ENCODE peak calls at places on chromosomes 5 and 9, in five cellular contexts. U is neuronal stem cell, K is H9, V is H1, J is mesenchymal stem cell. B is an unnamed sample.
A peak's percentile ranks its signal among the peaks of the same experiment; 100 is the strongest.

GRCh38 chr9:112544477-112544876 is 57.9 kb downstream of the KIAA1958 start:
- DNase-seq in U (no peak), K (no peak), V (no peak), J (peak; percentile 66), B (no peak)

GRCh38 chr9:98860871-98861293 is 53.4 kb downstream of the GALNT12 start:
- DNase-seq in U (peak; percentile 18), K (no peak), V (no peak), J (peak; percentile 88), B (peak; percentile 28)

GRCh38 chr5:159826351-159827222 is 89.7 kb upstream of the ADRA1B start:
- DNase-seq in U (no peak), K (peak; percentile 40), V (no peak), J (peak; percentile 78), B (no peak)

GRCh38 chr5:10666531-10667305 is 94.3 kb downstream of the DAP start:
- DNase-seq in U (no peak), K (no peak), V (no peak), J (no peak), B (no peak)

GRCh38 chr9:115211413-115212204 is 93.7 kb upstream of the TNC start:
- DNase-seq in U (no peak), K (no peak), V (no peak), J (peak; percentile 76), B (no peak)

GRCh38 chr5:144328505-144328904 is 157.8 kb downstream of the KCTD16 start:
- DNase-seq in U (no peak), K (no peak), V (no peak), J (no peak), B (no peak)

GRCh38 chr5:122849746-122850145 is 4.3 kb downstream of the SNX24 start:
- DNase-seq in U (no peak), K (no peak), V (no peak), J (no peak), B (peak; percentile 79)

GRCh38 chr5:66864240-66864884 is 268.2 kb downstream of the MAST4 start:
- DNase-seq in U (no peak), K (no peak), V (no peak), J (peak; percentile 22), B (peak; percentile 73)

GRCh38 chr9:115575147-115575546 is 457.2 kb upstream of the TNC start:
- DNase-seq in U (no peak), K (no peak), V (no peak), J (no peak), B (no peak)

GRCh38 chr5:124824637-124825158 is 78.3 kb upstream of the ZNF608 start:
- DNase-seq in U (no peak), K (no peak), V (no peak), J (peak; percentile 73), B (peak; percentile 15)

GRCh38 chr9:129235931-129236331 is 57.9 kb upstream of the IER5L start:
- DNase-seq in U (no peak), K (no peak), V (no peak), J (no peak), B (no peak)

GRCh38 chr9:71223953-71224538 is 102.6 kb upstream of the TRPM3 start:
- DNase-seq in U (no peak), K (peak; percentile 36), V (no peak), J (no peak), B (no peak)

GRCh38 chr5:176387384-176387925 is 943 bp downstream of the NOP16 start:
- DNase-seq in U (no peak), K (no peak), V (no peak), J (peak; percentile 18), B (no peak)

GRCh38 chr5:178314961-178315820 is 82.6 kb upstream of the PHYKPL start:
- DNase-seq in U (no peak), K (no peak), V (no peak), J (no peak), B (no peak)

GRCh38 chr5:141420855-141421488 is at the start of gene PCDHGA11:
- DNase-seq in U (no peak), K (peak; percentile 74), V (no peak), J (peak; percentile 14), B (peak; percentile 55)

GRCh38 chr5:43041669-43042175 is 1.6 kb upstream of the ANXA2R start:
- DNase-seq in U (no peak), K (no peak), V (no peak), J (peak; percentile 95), B (peak; percentile 80)

GRCh38 chr9:37903581-37903830 is 421 bp downstream of the SLC25A51 start:
- DNase-seq in U (peak; percentile 23), K (peak; percentile 50), V (no peak), J (peak; percentile 59), B (no peak)

GRCh38 chr9:35162605-35163315 is 951 bp downstream of the UNC13B start:
- DNase-seq in U (peak; percentile 0), K (no peak), V (no peak), J (peak; percentile 13), B (no peak)

GRCh38 chr9:14358523-14358922 is 44.6 kb upstream of the NFIB start:
- DNase-seq in U (no peak), K (no peak), V (no peak), J (peak; percentile 47), B (no peak)

GRCh38 chr5:147507480-147508126 is 2.3 kb downstream of the DPYSL3 start:
- DNase-seq in U (no peak), K (no peak), V (no peak), J (peak; percentile 63), B (no peak)

GRCh38 chr9:13750061-13750460 is 470.6 kb upstream of the MPDZ start:
- DNase-seq in U (no peak), K (no peak), V (no peak), J (peak; percentile 3), B (no peak)

GRCh38 chr9:79858509-79858908 is 286.7 kb downstream of the TLE4 start:
- DNase-seq in U (no peak), K (no peak), V (no peak), J (peak; percentile 11), B (peak; percentile 15)

GRCh38 chr9:13728121-13728520 is 448.6 kb upstream of the MPDZ start:
- DNase-seq in U (no peak), K (no peak), V (no peak), J (no peak), B (no peak)

GRCh38 chr9:137788561-137789294 is 88.9 kb upstream of the CACNA1B start:
- DNase-seq in U (no peak), K (peak; percentile 53), V (no peak), J (no peak), B (no peak)

GRCh38 chr5:120464627-120465280 is 654 bp downstream of the PRR16 start:
- DNase-seq in U (peak; percentile 37), K (peak; percentile 60), V (no peak), J (peak; percentile 74), B (no peak)

GRCh38 chr9:135296783-135297715 is 182.5 kb upstream of the PPP1R26 start:
- DNase-seq in U (no peak), K (peak; percentile 26), V (no peak), J (no peak), B (no peak)

GRCh38 chr5:158074992-158075769 is 216.2 kb upstream of the CLINT1 start:
- DNase-seq in U (peak; percentile 57), K (peak; percentile 68), V (peak; percentile 17), J (peak; percentile 61), B (peak; percentile 44)

GRCh38 chr5:176784218-176785165 is 25.9 kb upstream of the UNC5A start:
- DNase-seq in U (no peak), K (peak; percentile 64), V (no peak), J (peak; percentile 78), B (peak; percentile 82)

GRCh38 chr5:109567374-109568044 is 122.2 kb upstream of the MAN2A1 start:
- DNase-seq in U (no peak), K (no peak), V (no peak), J (peak; percentile 91), B (no peak)

GRCh38 chr5:83827111-83827541 is 106.5 kb upstream of the HAPLN1 start:
- DNase-seq in U (no peak), K (no peak), V (no peak), J (peak; percentile 35), B (no peak)

GRCh38 chr5:67493676-67494075 is 297.1 kb upstream of the CD180 start:
- DNase-seq in U (no peak), K (peak; percentile 63), V (no peak), J (peak; percentile 26), B (peak; percentile 32)

GRCh38 chr5:130198927-130199326 is 294.7 kb downstream of the CHSY3 start:
- DNase-seq in U (no peak), K (peak; percentile 57), V (peak; percentile 9), J (peak; percentile 27), B (peak; percentile 65)

GRCh38 chr9:117733465-117733864 is 29.3 kb downstream of the TLR4 start:
- DNase-seq in U (no peak), K (no peak), V (no peak), J (no peak), B (no peak)

DNA sequence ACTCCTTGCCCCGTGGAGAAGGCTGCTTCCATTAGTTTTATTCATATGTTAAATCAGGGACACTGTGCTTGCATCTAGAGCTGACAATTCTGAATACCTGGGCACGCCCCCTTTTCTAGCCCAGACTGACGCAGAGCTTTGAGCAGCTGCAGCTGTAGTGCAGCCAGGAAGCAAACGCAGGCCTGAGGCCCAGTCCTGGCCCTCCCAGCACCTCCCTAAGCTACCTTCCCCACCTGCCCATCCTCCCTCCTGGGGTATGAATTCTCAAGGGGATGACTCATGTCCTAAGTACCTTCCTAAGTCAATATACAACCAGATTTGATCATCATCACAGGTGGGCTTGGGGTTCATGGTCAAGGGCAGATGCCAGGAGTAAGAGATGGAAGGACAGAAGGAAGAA is 3.5 kb downstream of the PHF19 start:
- DNase-seq in U (no peak), K (peak; percentile 99), V (peak; percentile 95), J (no peak), B (no peak)
- H3K27ac ChIP-seq in U (no peak overlapping the region), K (peak overlapping the region; percentile 77), V (peak overlapping the region; percentile 78), J (peak overlapping the region; percentile 18), B (no peak overlapping the region)

GRCh38 chr5:53364098-53364497 is 116.3 kb upstream of the FST start:
- DNase-seq in U (no peak), K (no peak), V (no peak), J (no peak), B (no peak)

GRCh38 chr5:53361708-53362107 is 118.7 kb upstream of the FST start:
- DNase-seq in U (no peak), K (no peak), V (no peak), J (no peak), B (no peak)

GRCh38 chr5:53359906-53360305 is 120.5 kb upstream of the FST start:
- DNase-seq in U (no peak), K (no peak), V (no peak), J (no peak), B (no peak)

GRCh38 chr5:53360811-53361210 is 119.6 kb upstream of the FST start:
- DNase-seq in U (no peak), K (no peak), V (no peak), J (peak; percentile 81), B (no peak)

GRCh38 chr5:53362521-53362941 is 117.9 kb upstream of the FST start:
- DNase-seq in U (no peak), K (no peak), V (no peak), J (peak; percentile 86), B (peak; percentile 21)
- H3K18ac ChIP-seq in U (no peak overlapping the region), K (no peak overlapping the region), V (no peak overlapping the region), J (no peak overlapping the region), B (no peak overlapping the region)

DNA sequence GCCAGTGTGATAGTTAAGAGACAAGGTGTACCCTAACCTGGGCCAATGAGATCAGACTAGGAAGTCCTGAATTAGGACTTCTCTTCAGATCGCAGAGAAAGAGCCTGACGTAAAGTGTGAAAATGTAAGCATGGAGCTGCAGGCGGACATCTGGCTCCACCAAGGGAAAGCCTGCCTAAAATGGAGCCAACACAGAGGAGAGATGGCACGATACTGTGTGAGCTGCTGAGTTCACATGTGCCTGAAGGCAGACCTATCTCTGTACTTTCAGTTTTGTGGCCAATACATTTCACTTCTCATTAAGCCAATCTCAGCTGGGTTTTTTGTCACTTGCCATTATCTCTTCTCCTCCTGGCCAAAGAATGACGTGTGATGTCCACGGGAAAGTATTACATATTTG is 210.5 kb downstream of the ELAVL2 start:
- DNase-seq in U (no peak), K (no peak), V (no peak), J (no peak), B (no peak)
- H2BK12ac ChIP-seq in U (no peak overlapping the region), K (no peak overlapping the region), V (no peak overlapping the region), J (no peak overlapping the region), B (no peak overlapping the region)

GRCh38 chr5:151618907-151619306 is 27.8 kb upstream of the FAT2 start:
- DNase-seq in U (no peak), K (no peak), V (no peak), J (no peak), B (peak; percentile 28)
- H3K27ac ChIP-seq in U (no peak overlapping the region), K (no peak overlapping the region), V (no peak overlapping the region), J (no peak overlapping the region), B (peak overlapping the region; percentile 87)